ENCODE peak calls at places on chromosomes 6 and 20, in six cellular contexts. P is iPS-NIHi11, K is A673, S is left lung, R is NCI-H345, A is HTR-8/SVneo. V is an unnamed sample.

GRCh38 chr20:33719277-33719988 is 677 bp downstream of the PXMP4 start:
- DNase-seq in P (no peak), A (no peak), R (no peak), S (no peak), K (no peak), V (no peak)

GRCh38 chr6:160730911-160731310 is 28.9 kb downstream of the PLG start:
- DNase-seq in P (peak), S (no peak), K (peak), A (no peak), R (no peak), V (no peak)

GRCh38 chr6:129812145-129812777 is 48.9 kb downstream of the TMEM244 start:
- DNase-seq in A (no peak), R (no peak), S (no peak), P (no peak), K (no peak), V (no peak)

GRCh38 chr6:93790976-93791375 is 371.6 kb upstream of the EPHA7 start:
- DNase-seq in R (no peak), P (no peak), K (no peak), A (no peak), S (no peak), V (no peak)

GRCh38 chr20:31918471-31919105 is 33.3 kb downstream of the PDRG1 start:
- DNase-seq in K (no peak), P (no peak), A (no peak), S (no peak), R (no peak), V (no peak)

GRCh38 chr6:166929534-166930189 is 26.7 kb downstream of the RNASET2 start:
- DNase-seq in S (no peak), P (peak), R (no peak), K (no peak), A (no peak), V (no peak)

GRCh38 chr6:24876496-24877465 is 59.0 kb downstream of the RIPOR2 start:
- DNase-seq in K (no peak), P (peak), S (no peak), A (no peak), R (no peak), V (no peak)

GRCh38 chr6:109834131-109834530 is 143.0 kb downstream of the FIG4 start:
- DNase-seq in K (no peak), A (no peak), R (peak), P (no peak), S (no peak), V (no peak)

GRCh38 chr6:122530440-122531046 is 58.9 kb upstream of the SERINC1 start:
- DNase-seq in K (peak), P (peak), R (peak), A (peak), S (no peak), V (peak)

GRCh38 chr20:62320581-62321354 is 18.0 kb downstream of the ADRM1 start:
- DNase-seq in R (peak), S (no peak), A (no peak), K (no peak), P (peak), V (no peak)

GRCh38 chr20:13554076-13554475 is 84.7 kb downstream of the TASP1 start:
- DNase-seq in A (no peak), P (no peak), R (no peak), K (no peak), S (no peak), V (no peak)

GRCh38 chr6:144266091-144266649 is 19.0 kb upstream of the UTRN start:
- DNase-seq in K (peak), A (peak), R (no peak), S (no peak), P (peak), V (no peak)

GRCh38 chr6:49606696-49607390 is 29.8 kb downstream of the RHAG start:
- DNase-seq in S (no peak), K (peak), R (peak), P (peak), A (peak), V (peak)

GRCh38 chr6:4613795-4614194 is 162.4 kb upstream of the CDYL start:
- DNase-seq in A (no peak), R (no peak), S (no peak), K (no peak), P (no peak), V (no peak)

GRCh38 chr6:11613858-11614257 is 76.3 kb downstream of the TMEM170B start:
- DNase-seq in K (peak), A (no peak), R (no peak), P (no peak), S (no peak), V (peak)

GRCh38 chr20:35788796-35789195 is 17.0 kb downstream of the PHF20 start:
- DNase-seq in R (peak), S (no peak), K (no peak), P (no peak), A (no peak), V (no peak)

GRCh38 chr6:138539882-138540281 is 40.6 kb upstream of the NHSL1 start:
- DNase-seq in A (no peak), K (no peak), S (no peak), R (no peak), P (no peak), V (no peak)

V was measured in HS-5.